ENCODE peak calls at places on chromosome 17, in seven cellular contexts. M, G, Q, U, H, E and B are unnamed samples.

GRCh38 chr17:15121426-15121825 is 143.7 kb downstream of the PMP22 start:
- DNase-seq in M (no peak), G (peak; percentile 29), Q (no peak), U (no peak), H (no peak), E (no peak), B (no peak)

GRCh38 chr17:80794281-80795089 is 197.2 kb upstream of the CHMP6 start:
- DNase-seq in M (no peak), G (no peak), Q (no peak), U (no peak), H (peak; percentile 13), E (no peak), B (no peak)

GRCh38 chr17:489758-490329 is 137.2 kb upstream of the RPH3AL start:
- DNase-seq in M (no peak), G (peak; percentile 44), Q (peak; percentile 43), U (peak; percentile 37), H (peak; percentile 79), E (no peak), B (no peak)

GRCh38 chr17:1532836-1533602 is 16.6 kb upstream of the INPP5K start:
- DNase-seq in M (peak; percentile 15), G (no peak), Q (no peak), U (peak; percentile 14), H (no peak), E (peak; percentile 3), B (no peak)

GRCh38 chr17:34133350-34133749 is 121.7 kb upstream of the CCL2 start:
- DNase-seq in M (no peak), G (no peak), Q (no peak), U (no peak), H (no peak), E (no peak), B (no peak)

GRCh38 chr17:47210105-47210504 is 957 bp downstream of the MYL4 start:
- DNase-seq in M (no peak), G (no peak), Q (no peak), U (no peak), H (no peak), E (no peak), B (no peak)

GRCh38 chr17:258906-259305 is 77.5 kb upstream of the DOC2B start:
- DNase-seq in M (no peak), G (no peak), Q (no peak), U (no peak), H (no peak), E (no peak), B (no peak)

GRCh38 chr17:15955793-15956541 is 11.0 kb downstream of the ADORA2B start:
- DNase-seq in M (no peak), G (no peak), Q (no peak), U (no peak), H (no peak), E (no peak), B (no peak)

GRCh38 chr17:7589891-7590611 is at the start of gene SOX15:
- DNase-seq in M (no peak), G (peak; percentile 57), Q (no peak), U (no peak), H (no peak), E (peak; percentile 70), B (no peak)

GRCh38 chr17:72657467-72658317 is 434.8 kb downstream of the SLC39A11 start:
- DNase-seq in M (no peak), G (peak; percentile 41), Q (no peak), U (no peak), H (no peak), E (peak; percentile 84), B (no peak)

GRCh38 chr17:12964162-12964561 is 53.7 kb downstream of the ELAC2 start:
- DNase-seq in M (no peak), G (no peak), Q (no peak), U (no peak), H (no peak), E (no peak), B (no peak)

GRCh38 chr17:51064061-51064735 is 56.5 kb downstream of the SPAG9 start:
- DNase-seq in M (no peak), G (no peak), Q (no peak), U (no peak), H (no peak), E (peak; percentile 73), B (no peak)

GRCh38 chr17:27466748-27467375 is 10.6 kb downstream of the KSR1 start:
- DNase-seq in M (no peak), G (no peak), Q (no peak), U (peak; percentile 25), H (peak; percentile 63), E (no peak), B (no peak)

GRCh38 chr17:50769884-50770283 is 2.6 kb upstream of the ANKRD40CL start:
- DNase-seq in M (no peak), G (no peak), Q (no peak), U (no peak), H (no peak), E (no peak), B (no peak)

GRCh38 chr17:79027925-79028491 is 4.0 kb downstream of the C1QTNF1 start:
- DNase-seq in M (no peak), G (no peak), Q (no peak), U (no peak), H (no peak), E (no peak), B (no peak)

GRCh38 chr17:283911-284675 is 68.5 kb downstream of the RPH3AL start:
- DNase-seq in M (no peak), G (no peak), Q (no peak), U (no peak), H (peak; percentile 69), E (no peak), B (no peak)

GRCh38 chr17:29256116-29256515 is 9.5 kb downstream of the CRYBA1 start:
- DNase-seq in M (no peak), G (no peak), Q (no peak), U (no peak), H (no peak), E (no peak), B (no peak)

GRCh38 chr17:64329571-64329970 is 61.1 kb downstream of the PECAM1 start:
- DNase-seq in M (no peak), G (no peak), Q (no peak), U (no peak), H (no peak), E (peak; percentile 97), B (no peak)

GRCh38 chr17:39622380-39623006 is 4.3 kb upstream of the PPP1R1B start:
- DNase-seq in M (no peak), G (no peak), Q (peak; percentile 26), U (no peak), H (no peak), E (peak; percentile 21), B (no peak)

GRCh38 chr17:4090898-4091297 is 51.9 kb downstream of the ZZEF1 start:
- DNase-seq in M (no peak), G (peak; percentile 40), Q (no peak), U (no peak), H (no peak), E (no peak), B (no peak)

GRCh38 chr17:71505200-71505599 is 615.6 kb upstream of the SOX9 start:
- DNase-seq in M (no peak), G (peak; percentile 85), Q (no peak), U (no peak), H (no peak), E (no peak), B (no peak)